ENCODE peak calls at places on chromosome 22, in nine cellular contexts. One of them, this sample, is unnamed.

GRCh38 chr22:21568207-21569075 is 927 bp downstream of the UBE2L3 start:
- DNase-seq in iPS-NIHi11: no peak
- DNase-seq in HCT116: no peak
- DNase-seq in stimulated activated naive B cell treated with anti-CD40 and anti-IgM and Interleukin-4, amounts not matched to agents 10 μg/mL and 1 μg/mL and 100 μg/mL, for 72 hours: no peak
- DNase-seq in hypothalamus: peak
- DNase-seq in fibroblast of pulmonary artery: peak
- DNase-seq in CD4-positive, alpha-beta memory T cell: no peak
- DNase-seq in sigmoid colon: no peak
- DNase-seq in B cell: no peak
- DNase-seq in this sample: peak

GRCh38 chr22:36816635-36817428 is at the start of gene PVALB:
- DNase-seq in hypothalamus: no peak
- DNase-seq in CD4-positive, alpha-beta memory T cell: no peak
- DNase-seq in B cell: no peak
- DNase-seq in stimulated activated naive B cell treated with anti-CD40 and anti-IgM and Interleukin-4, amounts not matched to agents 10 μg/mL and 1 μg/mL and 100 μg/mL, for 72 hours: no peak
- DNase-seq in fibroblast of pulmonary artery: peak
- DNase-seq in HCT116: no peak
- DNase-seq in sigmoid colon: no peak
- DNase-seq in iPS-NIHi11: peak
- DNase-seq in this sample: peak

GRCh38 chr22:50641696-50642607 is 14.0 kb upstream of the ARSA start:
- DNase-seq in stimulated activated naive B cell treated with anti-CD40 and anti-IgM and Interleukin-4, amounts not matched to agents 10 μg/mL and 1 μg/mL and 100 μg/mL, for 72 hours: no peak
- DNase-seq in B cell: no peak
- DNase-seq in fibroblast of pulmonary artery: peak
- DNase-seq in HCT116: no peak
- DNase-seq in iPS-NIHi11: peak
- DNase-seq in sigmoid colon: peak
- DNase-seq in hypothalamus: peak
- DNase-seq in CD4-positive, alpha-beta memory T cell: no peak
- DNase-seq in this sample: peak

GRCh38 chr22:33038131-33038772 is 19.9 kb downstream of the SYN3 start:
- DNase-seq in stimulated activated naive B cell treated with anti-CD40 and anti-IgM and Interleukin-4, amounts not matched to agents 10 μg/mL and 1 μg/mL and 100 μg/mL, for 72 hours: no peak
- DNase-seq in iPS-NIHi11: no peak
- DNase-seq in fibroblast of pulmonary artery: peak
- DNase-seq in CD4-positive, alpha-beta memory T cell: no peak
- DNase-seq in sigmoid colon: no peak
- DNase-seq in HCT116: no peak
- DNase-seq in hypothalamus: no peak
- DNase-seq in B cell: no peak
- DNase-seq in this sample: no peak

GRCh38 chr22:35891442-35891841 is 137.2 kb downstream of the RBFOX2 start:
- DNase-seq in fibroblast of pulmonary artery: no peak
- DNase-seq in sigmoid colon: no peak
- DNase-seq in stimulated activated naive B cell treated with anti-CD40 and anti-IgM and Interleukin-4, amounts not matched to agents 10 μg/mL and 1 μg/mL and 100 μg/mL, for 72 hours: no peak
- DNase-seq in B cell: no peak
- DNase-seq in iPS-NIHi11: no peak
- DNase-seq in HCT116: no peak
- DNase-seq in CD4-positive, alpha-beta memory T cell: no peak
- DNase-seq in hypothalamus: no peak
- DNase-seq in this sample: no peak

GRCh38 chr22:21673534-21674321 is 7.9 kb downstream of the PPIL2 start:
- DNase-seq in CD4-positive, alpha-beta memory T cell: no peak
- DNase-seq in HCT116: no peak
- DNase-seq in stimulated activated naive B cell treated with anti-CD40 and anti-IgM and Interleukin-4, amounts not matched to agents 10 μg/mL and 1 μg/mL and 100 μg/mL, for 72 hours: no peak
- DNase-seq in B cell: no peak
- DNase-seq in fibroblast of pulmonary artery: no peak
- DNase-seq in hypothalamus: no peak
- DNase-seq in iPS-NIHi11: no peak
- DNase-seq in sigmoid colon: no peak
- DNase-seq in this sample: no peak

GRCh38 chr22:29079218-29079901 is 6.5 kb downstream of the KREMEN1 start:
- DNase-seq in fibroblast of pulmonary artery: no peak
- DNase-seq in iPS-NIHi11: no peak
- DNase-seq in CD4-positive, alpha-beta memory T cell: no peak
- DNase-seq in sigmoid colon: no peak
- DNase-seq in HCT116: no peak
- DNase-seq in B cell: no peak
- DNase-seq in hypothalamus: no peak
- DNase-seq in stimulated activated naive B cell treated with anti-CD40 and anti-IgM and Interleukin-4, amounts not matched to agents 10 μg/mL and 1 μg/mL and 100 μg/mL, for 72 hours: no peak
- DNase-seq in this sample: no peak

GRCh38 chr22:44424867-44425351 is 73.1 kb downstream of the RTL6 start:
- DNase-seq in HCT116: no peak
- DNase-seq in iPS-NIHi11: no peak
- DNase-seq in fibroblast of pulmonary artery: no peak
- DNase-seq in CD4-positive, alpha-beta memory T cell: no peak
- DNase-seq in sigmoid colon: peak
- DNase-seq in stimulated activated naive B cell treated with anti-CD40 and anti-IgM and Interleukin-4, amounts not matched to agents 10 μg/mL and 1 μg/mL and 100 μg/mL, for 72 hours: no peak
- DNase-seq in B cell: no peak
- DNase-seq in hypothalamus: no peak
- DNase-seq in this sample: peak

GRCh38 chr22:38098410-38099249 is 11.9 kb downstream of the BAIAP2L2 start:
- DNase-seq in HCT116: no peak
- DNase-seq in stimulated activated naive B cell treated with anti-CD40 and anti-IgM and Interleukin-4, amounts not matched to agents 10 μg/mL and 1 μg/mL and 100 μg/mL, for 72 hours: no peak
- DNase-seq in sigmoid colon: no peak
- DNase-seq in iPS-NIHi11: no peak
- DNase-seq in B cell: no peak
- DNase-seq in fibroblast of pulmonary artery: peak
- DNase-seq in hypothalamus: no peak
- DNase-seq in CD4-positive, alpha-beta memory T cell: no peak
- DNase-seq in this sample: peak

GRCh38 chr22:45125198-45125597 is 38.5 kb upstream of the NUP50 start:
- DNase-seq in CD4-positive, alpha-beta memory T cell: no peak
- DNase-seq in iPS-NIHi11: no peak
- DNase-seq in B cell: no peak
- DNase-seq in hypothalamus: no peak
- DNase-seq in fibroblast of pulmonary artery: peak
- DNase-seq in stimulated activated naive B cell treated with anti-CD40 and anti-IgM and Interleukin-4, amounts not matched to agents 10 μg/mL and 1 μg/mL and 100 μg/mL, for 72 hours: no peak
- DNase-seq in HCT116: no peak
- DNase-seq in sigmoid colon: no peak
- DNase-seq in this sample: no peak

GRCh38 chr22:30266445-30267381 is at the start of gene OSM:
- DNase-seq in CD4-positive, alpha-beta memory T cell: peak
- DNase-seq in stimulated activated naive B cell treated with anti-CD40 and anti-IgM and Interleukin-4, amounts not matched to agents 10 μg/mL and 1 μg/mL and 100 μg/mL, for 72 hours: peak
- DNase-seq in hypothalamus: peak
- DNase-seq in sigmoid colon: peak
- DNase-seq in fibroblast of pulmonary artery: no peak
- DNase-seq in iPS-NIHi11: no peak
- DNase-seq in HCT116: no peak
- DNase-seq in B cell: peak
- DNase-seq in this sample: no peak

GRCh38 chr22:46081831-46082210 is 68.5 kb upstream of the PPARA start:
- DNase-seq in hypothalamus: no peak
- DNase-seq in fibroblast of pulmonary artery: no peak
- DNase-seq in HCT116: no peak
- DNase-seq in B cell: no peak
- DNase-seq in sigmoid colon: peak
- DNase-seq in iPS-NIHi11: no peak
- DNase-seq in stimulated activated naive B cell treated with anti-CD40 and anti-IgM and Interleukin-4, amounts not matched to agents 10 μg/mL and 1 μg/mL and 100 μg/mL, for 72 hours: no peak
- DNase-seq in CD4-positive, alpha-beta memory T cell: no peak
- DNase-seq in this sample: no peak

GRCh38 chr22:42780070-42780540 is 59.4 kb upstream of the A4GALT start:
- DNase-seq in sigmoid colon: no peak
- DNase-seq in stimulated activated naive B cell treated with anti-CD40 and anti-IgM and Interleukin-4, amounts not matched to agents 10 μg/mL and 1 μg/mL and 100 μg/mL, for 72 hours: no peak
- DNase-seq in fibroblast of pulmonary artery: peak
- DNase-seq in hypothalamus: peak
- DNase-seq in iPS-NIHi11: peak
- DNase-seq in CD4-positive, alpha-beta memory T cell: peak
- DNase-seq in HCT116: peak
- DNase-seq in B cell: peak
- DNase-seq in this sample: peak

GRCh38 chr22:38802671-38803121 is 8.8 kb upstream of the DNAL4 start:
- DNase-seq in sigmoid colon: peak
- DNase-seq in stimulated activated naive B cell treated with anti-CD40 and anti-IgM and Interleukin-4, amounts not matched to agents 10 μg/mL and 1 μg/mL and 100 μg/mL, for 72 hours: no peak
- DNase-seq in HCT116: peak
- DNase-seq in iPS-NIHi11: peak
- DNase-seq in fibroblast of pulmonary artery: peak
- DNase-seq in CD4-positive, alpha-beta memory T cell: no peak
- DNase-seq in hypothalamus: no peak
- DNase-seq in B cell: no peak
- DNase-seq in this sample: peak

GRCh38 chr22:26964642-26965041 is 307.3 kb downstream of the MIAT start:
- DNase-seq in fibroblast of pulmonary artery: no peak
- DNase-seq in B cell: no peak
- DNase-seq in CD4-positive, alpha-beta memory T cell: no peak
- DNase-seq in hypothalamus: no peak
- DNase-seq in stimulated activated naive B cell treated with anti-CD40 and anti-IgM and Interleukin-4, amounts not matched to agents 10 μg/mL and 1 μg/mL and 100 μg/mL, for 72 hours: no peak
- DNase-seq in iPS-NIHi11: no peak
- DNase-seq in sigmoid colon: no peak
- DNase-seq in HCT116: no peak
- DNase-seq in this sample: no peak

GRCh38 chr22:32987081-32987631 is 71.0 kb downstream of the SYN3 start:
- DNase-seq in sigmoid colon: no peak
- DNase-seq in fibroblast of pulmonary artery: peak
- DNase-seq in hypothalamus: peak
- DNase-seq in HCT116: no peak
- DNase-seq in iPS-NIHi11: peak
- DNase-seq in stimulated activated naive B cell treated with anti-CD40 and anti-IgM and Interleukin-4, amounts not matched to agents 10 μg/mL and 1 μg/mL and 100 μg/mL, for 72 hours: no peak
- DNase-seq in CD4-positive, alpha-beta memory T cell: no peak
- DNase-seq in B cell: no peak
- DNase-seq in this sample: peak

GRCh38 chr22:25208743-25209505 is 9.3 kb downstream of the CRYBB3 start:
- DNase-seq in stimulated activated naive B cell treated with anti-CD40 and anti-IgM and Interleukin-4, amounts not matched to agents 10 μg/mL and 1 μg/mL and 100 μg/mL, for 72 hours: no peak
- DNase-seq in iPS-NIHi11: peak
- DNase-seq in sigmoid colon: no peak
- DNase-seq in hypothalamus: no peak
- DNase-seq in CD4-positive, alpha-beta memory T cell: no peak
- DNase-seq in fibroblast of pulmonary artery: no peak
- DNase-seq in HCT116: no peak
- DNase-seq in B cell: no peak
- DNase-seq in this sample: peak

GRCh38 chr22:27628341-27628740 is 173.2 kb downstream of the MN1 start:
- DNase-seq in fibroblast of pulmonary artery: no peak
- DNase-seq in B cell: no peak
- DNase-seq in sigmoid colon: no peak
- DNase-seq in CD4-positive, alpha-beta memory T cell: no peak
- DNase-seq in HCT116: no peak
- DNase-seq in iPS-NIHi11: no peak
- DNase-seq in stimulated activated naive B cell treated with anti-CD40 and anti-IgM and Interleukin-4, amounts not matched to agents 10 μg/mL and 1 μg/mL and 100 μg/mL, for 72 hours: no peak
- DNase-seq in hypothalamus: no peak
- DNase-seq in this sample: no peak

GRCh38 chr22:50039669-50040458 is 18.2 kb downstream of the TTLL8 start:
- DNase-seq in B cell: no peak
- DNase-seq in sigmoid colon: peak
- DNase-seq in CD4-positive, alpha-beta memory T cell: no peak
- DNase-seq in hypothalamus: no peak
- DNase-seq in stimulated activated naive B cell treated with anti-CD40 and anti-IgM and Interleukin-4, amounts not matched to agents 10 μg/mL and 1 μg/mL and 100 μg/mL, for 72 hours: no peak
- DNase-seq in iPS-NIHi11: no peak
- DNase-seq in fibroblast of pulmonary artery: no peak
- DNase-seq in HCT116: no peak
- DNase-seq in this sample: peak

GRCh38 chr22:46619240-46619829 is 851 bp upstream of the GRAMD4 start:
- DNase-seq in hypothalamus: no peak
- DNase-seq in stimulated activated naive B cell treated with anti-CD40 and anti-IgM and Interleukin-4, amounts not matched to agents 10 μg/mL and 1 μg/mL and 100 μg/mL, for 72 hours: no peak
- DNase-seq in B cell: no peak
- DNase-seq in fibroblast of pulmonary artery: no peak
- DNase-seq in iPS-NIHi11: no peak
- DNase-seq in CD4-positive, alpha-beta memory T cell: no peak
- DNase-seq in HCT116: no peak
- DNase-seq in sigmoid colon: no peak
- DNase-seq in this sample: no peak

GRCh38 chr22:20558534-20558933 is 51.1 kb downstream of the MED15 start:
- DNase-seq in hypothalamus: no peak
- DNase-seq in fibroblast of pulmonary artery: no peak
- DNase-seq in iPS-NIHi11: no peak
- DNase-seq in CD4-positive, alpha-beta memory T cell: no peak
- DNase-seq in sigmoid colon: peak
- DNase-seq in B cell: no peak
- DNase-seq in HCT116: no peak
- DNase-seq in stimulated activated naive B cell treated with anti-CD40 and anti-IgM and Interleukin-4, amounts not matched to agents 10 μg/mL and 1 μg/mL and 100 μg/mL, for 72 hours: no peak
- DNase-seq in this sample: no peak

GRCh38 chr22:41699264-41700104 is at the start of gene MEI1:
- DNase-seq in B cell: peak
- DNase-seq in fibroblast of pulmonary artery: peak
- DNase-seq in CD4-positive, alpha-beta memory T cell: peak
- DNase-seq in sigmoid colon: peak
- DNase-seq in stimulated activated naive B cell treated with anti-CD40 and anti-IgM and Interleukin-4, amounts not matched to agents 10 μg/mL and 1 μg/mL and 100 μg/mL, for 72 hours: peak
- DNase-seq in iPS-NIHi11: no peak
- DNase-seq in hypothalamus: peak
- DNase-seq in HCT116: no peak
- DNase-seq in this sample: peak

GRCh38 chr22:22396741-22397291 is 111.7 kb downstream of the ZNF280B start:
- DNase-seq in CD4-positive, alpha-beta memory T cell: no peak
- DNase-seq in B cell: no peak
- DNase-seq in HCT116: no peak
- DNase-seq in fibroblast of pulmonary artery: no peak
- DNase-seq in sigmoid colon: no peak
- DNase-seq in hypothalamus: no peak
- DNase-seq in stimulated activated naive B cell treated with anti-CD40 and anti-IgM and Interleukin-4, amounts not matched to agents 10 μg/mL and 1 μg/mL and 100 μg/mL, for 72 hours: no peak
- DNase-seq in iPS-NIHi11: no peak
- DNase-seq in this sample: no peak

GRCh38 chr22:29811377-29811776 is 26.7 kb downstream of the ASCC2 start:
- DNase-seq in sigmoid colon: no peak
- DNase-seq in hypothalamus: no peak
- DNase-seq in fibroblast of pulmonary artery: no peak
- DNase-seq in stimulated activated naive B cell treated with anti-CD40 and anti-IgM and Interleukin-4, amounts not matched to agents 10 μg/mL and 1 μg/mL and 100 μg/mL, for 72 hours: no peak
- DNase-seq in B cell: no peak
- DNase-seq in CD4-positive, alpha-beta memory T cell: no peak
- DNase-seq in iPS-NIHi11: no peak
- DNase-seq in HCT116: no peak
- DNase-seq in this sample: no peak

GRCh38 chr22:17838180-17838865 is 64.1 kb upstream of the BID start:
- DNase-seq in iPS-NIHi11: no peak
- DNase-seq in CD4-positive, alpha-beta memory T cell: no peak
- DNase-seq in sigmoid colon: no peak
- DNase-seq in HCT116: no peak
- DNase-seq in stimulated activated naive B cell treated with anti-CD40 and anti-IgM and Interleukin-4, amounts not matched to agents 10 μg/mL and 1 μg/mL and 100 μg/mL, for 72 hours: no peak
- DNase-seq in hypothalamus: no peak
- DNase-seq in fibroblast of pulmonary artery: no peak
- DNase-seq in B cell: no peak
- DNase-seq in this sample: no peak

GRCh38 chr22:42549329-42550060 is 4.3 kb upstream of the SERHL2 start:
- DNase-seq in B cell: peak
- DNase-seq in iPS-NIHi11: no peak
- DNase-seq in HCT116: no peak
- DNase-seq in sigmoid colon: no peak
- DNase-seq in stimulated activated naive B cell treated with anti-CD40 and anti-IgM and Interleukin-4, amounts not matched to agents 10 μg/mL and 1 μg/mL and 100 μg/mL, for 72 hours: no peak
- DNase-seq in hypothalamus: no peak
- DNase-seq in CD4-positive, alpha-beta memory T cell: no peak
- DNase-seq in fibroblast of pulmonary artery: no peak
- DNase-seq in this sample: peak

GRCh38 chr22:21832291-21833290 is 34.9 kb downstream of the MAPK1 start:
- DNase-seq in HCT116: no peak
- DNase-seq in fibroblast of pulmonary artery: peak
- DNase-seq in iPS-NIHi11: no peak
- DNase-seq in hypothalamus: no peak
- DNase-seq in B cell: no peak
- DNase-seq in stimulated activated naive B cell treated with anti-CD40 and anti-IgM and Interleukin-4, amounts not matched to agents 10 μg/mL and 1 μg/mL and 100 μg/mL, for 72 hours: no peak
- DNase-seq in CD4-positive, alpha-beta memory T cell: no peak
- DNase-seq in sigmoid colon: no peak
- DNase-seq in this sample: no peak

GRCh38 chr22:30731658-30732057 is 37.0 kb downstream of the OSBP2 start:
- DNase-seq in fibroblast of pulmonary artery: no peak
- DNase-seq in stimulated activated naive B cell treated with anti-CD40 and anti-IgM and Interleukin-4, amounts not matched to agents 10 μg/mL and 1 μg/mL and 100 μg/mL, for 72 hours: no peak
- DNase-seq in CD4-positive, alpha-beta memory T cell: no peak
- DNase-seq in hypothalamus: no peak
- DNase-seq in sigmoid colon: no peak
- DNase-seq in B cell: no peak
- DNase-seq in HCT116: no peak
- DNase-seq in iPS-NIHi11: no peak
- DNase-seq in this sample: no peak